ENCODE peak calls at places on chromosome 21, in eight cellular contexts. M, N, Y, L, R, Q, U and C are unnamed samples.

GRCh38 chr21:39397651-39398385 is 47.8 kb downstream of the LCA5L start:
- DNase-seq in M (no peak), N (no peak), Y (no peak), L (no peak), R (no peak), Q (no peak), U (no peak), C (peak)

GRCh38 chr21:42424848-42425602 is 21.3 kb downstream of the UBASH3A start:
- DNase-seq in M (no peak), N (no peak), Y (no peak), L (no peak), R (no peak), Q (no peak), U (no peak), C (peak)

GRCh38 chr21:37207441-37208009 is 59.6 kb downstream of the VPS26C start:
- DNase-seq in M (peak), N (peak), Y (no peak), L (no peak), R (peak), Q (no peak), U (peak), C (peak)

GRCh38 chr21:46570631-46571030 is 34.3 kb downstream of the S100B start:
- DNase-seq in M (no peak), N (no peak), Y (no peak), L (no peak), R (no peak), Q (no peak), U (no peak), C (no peak)

GRCh38 chr21:34814529-34814951 is 145.7 kb downstream of the CLIC6 start:
- DNase-seq in M (no peak), N (no peak), Y (no peak), L (no peak), R (peak), Q (no peak), U (no peak), C (no peak)

GRCh38 chr21:38768385-38769071 is 37.2 kb upstream of the ETS2 start:
- DNase-seq in M (no peak), N (no peak), Y (no peak), L (no peak), R (no peak), Q (peak), U (no peak), C (no peak)

GRCh38 chr21:31354604-31355443 is 10.8 kb upstream of the TIAM1 start:
- DNase-seq in M (peak), N (no peak), Y (no peak), L (peak), R (no peak), Q (peak), U (peak), C (no peak)

GRCh38 chr21:39136711-39137110 is 46.5 kb downstream of the PSMG1 start:
- DNase-seq in M (no peak), N (no peak), Y (no peak), L (no peak), R (no peak), Q (no peak), U (no peak), C (no peak)

GRCh38 chr21:25506887-25507286 is 100.4 kb downstream of the MRPL39 start:
- DNase-seq in M (no peak), N (no peak), Y (no peak), L (no peak), R (no peak), Q (peak), U (no peak), C (no peak)

GRCh38 chr21:46000731-46001641 is 19.4 kb downstream of the COL6A1 start:
- DNase-seq in M (no peak), N (no peak), Y (peak), L (no peak), R (no peak), Q (no peak), U (no peak), C (no peak)

GRCh38 chr21:26385721-26386120 is 187.4 kb downstream of the CYYR1 start:
- DNase-seq in M (no peak), N (no peak), Y (no peak), L (no peak), R (no peak), Q (no peak), U (no peak), C (peak)

GRCh38 chr21:46507562-46507961 is 48.9 kb downstream of the DIP2A start:
- DNase-seq in M (no peak), N (no peak), Y (no peak), L (no peak), R (no peak), Q (no peak), U (no peak), C (no peak)

GRCh38 chr21:31901342-31901741 is 28.5 kb downstream of the HUNK start:
- DNase-seq in M (no peak), N (no peak), Y (no peak), L (no peak), R (no peak), Q (no peak), U (no peak), C (no peak)

GRCh38 chr21:33403128-33403785 is at the start of gene IFNGR2:
- DNase-seq in M (no peak), N (no peak), Y (peak), L (peak), R (peak), Q (no peak), U (no peak), C (no peak)

GRCh38 chr21:35720065-35720810 is 340.1 kb downstream of the SETD4 start:
- DNase-seq in M (no peak), N (no peak), Y (no peak), L (no peak), R (no peak), Q (no peak), U (no peak), C (no peak)

GRCh38 chr21:24955275-24955961 is 651.9 kb downstream of the MRPL39 start:
- DNase-seq in M (no peak), N (no peak), Y (no peak), L (no peak), R (no peak), Q (no peak), U (peak), C (no peak)

GRCh38 chr21:28473530-28474225 is 519.0 kb downstream of the LTN1 start:
- DNase-seq in M (no peak), N (no peak), Y (no peak), L (no peak), R (no peak), Q (no peak), U (no peak), C (no peak)
- TF ChIP-seq REST in M (no peak), N (no peak), Y (no peak), L (no peak), R (no peak), Q (no peak), U (no peak), C (no peak)

GRCh38 chr21:43938751-43939442 is 73.2 kb upstream of the TRAPPC10 start:
- DNase-seq in M (peak), N (peak), Y (peak), L (peak), R (peak), Q (peak), U (peak), C (peak)

GRCh38 chr21:43937051-43937832 is 72.2 kb downstream of the AGPAT3 start:
- DNase-seq in M (no peak), N (peak), Y (peak), L (no peak), R (no peak), Q (no peak), U (no peak), C (no peak)

GRCh38 chr21:43939443-43940328 is 72.4 kb upstream of the TRAPPC10 start:
- DNase-seq in M (no peak), N (no peak), Y (no peak), L (no peak), R (no peak), Q (no peak), U (no peak), C (no peak)

GRCh38 chr21:43936186-43936967 is 71.4 kb downstream of the AGPAT3 start:
- DNase-seq in M (no peak), N (no peak), Y (no peak), L (no peak), R (no peak), Q (no peak), U (no peak), C (no peak)

DNA sequence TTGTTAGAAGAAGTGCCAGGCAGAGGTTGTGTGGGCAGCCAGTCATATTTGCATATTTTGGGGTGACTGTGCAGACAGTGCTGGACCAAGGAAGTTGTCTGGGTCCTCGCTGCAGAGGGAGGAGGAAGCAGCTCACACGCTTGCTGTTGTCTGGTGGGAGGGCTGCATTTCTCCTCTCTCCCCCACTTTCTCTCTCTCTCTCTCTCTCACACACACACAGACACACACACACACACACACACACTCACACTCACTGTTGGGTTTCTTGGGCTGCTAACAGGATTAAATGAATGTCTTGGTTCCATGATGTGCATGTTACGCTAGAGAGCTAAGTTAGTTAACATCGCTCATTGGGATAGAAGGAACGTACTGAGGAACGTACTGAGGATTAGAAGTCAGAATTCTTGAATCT is 72.9 kb downstream of the AGPAT3 start:
- DNase-seq in M (no peak), N (no peak), Y (no peak), L (no peak), R (no peak), Q (no peak), U (peak), C (peak)
- TF ChIP-seq POLR2AphosphoS5 in M (no peak), N (no peak), Y (no peak), L (no peak), R (no peak), Q (no peak), U (peak), C (no peak)

DNA sequence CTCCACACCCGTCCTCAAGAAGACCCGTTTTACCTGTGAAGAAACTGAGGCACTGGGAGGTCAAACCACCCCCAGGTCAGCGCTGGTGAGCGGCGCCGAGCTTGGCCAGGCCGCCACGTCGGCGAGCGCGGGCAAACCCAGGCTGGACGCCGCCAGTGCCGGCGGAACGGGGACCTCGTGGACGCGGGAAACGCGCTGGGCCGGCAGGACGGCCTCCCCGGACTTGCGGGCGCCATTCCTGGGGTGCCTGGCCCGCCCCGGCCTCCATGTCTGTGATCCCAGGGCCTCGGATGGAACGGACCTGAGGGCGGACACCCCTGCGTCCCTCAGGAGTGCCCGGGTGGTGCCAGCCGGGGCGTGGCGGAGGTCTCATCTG is 762 bp upstream of the SUMO3 start:
- DNase-seq in M (no peak), N (no peak), Y (no peak), L (peak), R (no peak), Q (no peak), U (no peak), C (no peak)
- H3K4me3 ChIP-seq in M (no peak), N (peak), Y (peak), L (peak), R (peak), Q (peak), U (peak), C (peak)

GRCh38 chr21:17527711-17528110 is 14.9 kb downstream of the CXADR start:
- DNase-seq in M (no peak), N (no peak), Y (no peak), L (peak), R (no peak), Q (no peak), U (no peak), C (no peak)
- TF ChIP-seq REST in M (no peak), N (no peak), Y (no peak), L (no peak), R (no peak), Q (no peak), U (no peak), C (no peak)